ENCODE peak calls at places on chromosomes 7 and 10, in seven cellular contexts. One of them, this sample, is unnamed. For H3K4me1, the result is how much of the 10 kb centered on the place peaks cover.

GRCh38 chr7:3569643-3570042 is 268.6 kb downstream of the SDK1 start:
- DNase-seq in suprapubic skin: no peak
- DNase-seq in thyroid gland: no peak
- DNase-seq in HCT116: no peak
- DNase-seq in adrenal gland: no peak
- DNase-seq in gastrocnemius medialis: no peak
- DNase-seq in esophagus squamous epithelium: no peak
- DNase-seq in this sample: no peak

GRCh38 chr10:103055105-103055504 is 137.0 kb downstream of the CNNM2 start:
- DNase-seq in thyroid gland: no peak
- DNase-seq in gastrocnemius medialis: no peak
- DNase-seq in HCT116: no peak
- DNase-seq in adrenal gland: no peak
- DNase-seq in esophagus squamous epithelium: no peak
- DNase-seq in suprapubic skin: no peak
- DNase-seq in this sample: no peak

GRCh38 chr7:129610709-129611245 is 743 bp upstream of the NRF1 start:
- DNase-seq in gastrocnemius medialis: no peak
- DNase-seq in esophagus squamous epithelium: no peak
- DNase-seq in adrenal gland: no peak
- DNase-seq in HCT116: no peak
- DNase-seq in thyroid gland: no peak
- DNase-seq in suprapubic skin: no peak
- DNase-seq in this sample: no peak

GRCh38 chr10:59177031-59177861 is 803 bp downstream of the PHYHIPL start:
- DNase-seq in HCT116: no peak
- DNase-seq in suprapubic skin: no peak
- DNase-seq in gastrocnemius medialis: no peak
- DNase-seq in thyroid gland: no peak
- DNase-seq in adrenal gland: peak
- DNase-seq in esophagus squamous epithelium: no peak
- DNase-seq in this sample: peak

GRCh38 chr7:29839302-29839701 is 33.0 kb downstream of the WIPF3 start:
- DNase-seq in thyroid gland: no peak
- DNase-seq in gastrocnemius medialis: peak
- DNase-seq in HCT116: no peak
- DNase-seq in suprapubic skin: peak
- DNase-seq in adrenal gland: peak
- DNase-seq in esophagus squamous epithelium: no peak
- DNase-seq in this sample: no peak

GRCh38 chr10:43120948-43121290 is 17.3 kb upstream of the CSGALNACT2 start:
- DNase-seq in suprapubic skin: peak
- DNase-seq in gastrocnemius medialis: no peak
- DNase-seq in thyroid gland: no peak
- DNase-seq in esophagus squamous epithelium: no peak
- DNase-seq in adrenal gland: no peak
- DNase-seq in HCT116: no peak
- DNase-seq in this sample: no peak

GRCh38 chr10:122845783-122846332 is at the start of gene CUZD1:
- DNase-seq in esophagus squamous epithelium: no peak
- DNase-seq in gastrocnemius medialis: no peak
- DNase-seq in suprapubic skin: no peak
- DNase-seq in HCT116: no peak
- DNase-seq in thyroid gland: no peak
- DNase-seq in adrenal gland: no peak
- DNase-seq in this sample: no peak

GRCh38 chr10:58971806-58972491 is 204.5 kb upstream of the PHYHIPL start:
- DNase-seq in thyroid gland: no peak
- DNase-seq in esophagus squamous epithelium: no peak
- DNase-seq in suprapubic skin: no peak
- DNase-seq in HCT116: no peak
- DNase-seq in adrenal gland: no peak
- DNase-seq in gastrocnemius medialis: no peak
- DNase-seq in this sample: no peak

GRCh38 chr7:37310322-37311080 is 138.2 kb downstream of the ELMO1 start:
- DNase-seq in gastrocnemius medialis: no peak
- DNase-seq in suprapubic skin: no peak
- DNase-seq in HCT116: no peak
- DNase-seq in thyroid gland: no peak
- DNase-seq in adrenal gland: no peak
- DNase-seq in esophagus squamous epithelium: no peak
- DNase-seq in this sample: no peak

GRCh38 chr10:86632009-86632800 is 22.1 kb upstream of the OPN4 start:
- DNase-seq in adrenal gland: no peak
- DNase-seq in HCT116: no peak
- DNase-seq in esophagus squamous epithelium: no peak
- DNase-seq in suprapubic skin: no peak
- DNase-seq in gastrocnemius medialis: no peak
- DNase-seq in thyroid gland: peak
- DNase-seq in this sample: no peak

GRCh38 chr7:155032978-155033377 is 30.1 kb upstream of the PAXIP1 start:
- DNase-seq in suprapubic skin: no peak
- DNase-seq in HCT116: no peak
- DNase-seq in esophagus squamous epithelium: no peak
- DNase-seq in gastrocnemius medialis: no peak
- DNase-seq in thyroid gland: no peak
- DNase-seq in adrenal gland: no peak
- DNase-seq in this sample: no peak

GRCh38 chr7:66837007-66837406 is 84.0 kb upstream of the TMEM248 start:
- DNase-seq in thyroid gland: no peak
- DNase-seq in adrenal gland: no peak
- DNase-seq in HCT116: peak
- DNase-seq in gastrocnemius medialis: no peak
- DNase-seq in esophagus squamous epithelium: no peak
- DNase-seq in suprapubic skin: no peak
- DNase-seq in this sample: no peak

GRCh38 chr10:323651-324293 is 188.5 kb downstream of the ZMYND11 start:
- DNase-seq in suprapubic skin: peak
- DNase-seq in gastrocnemius medialis: no peak
- DNase-seq in HCT116: peak
- DNase-seq in esophagus squamous epithelium: no peak
- DNase-seq in thyroid gland: peak
- DNase-seq in adrenal gland: peak
- DNase-seq in this sample: no peak

GRCh38 chr10:24668247-24668646 is 55.4 kb downstream of the ARHGAP21 start:
- DNase-seq in suprapubic skin: no peak
- DNase-seq in gastrocnemius medialis: no peak
- DNase-seq in adrenal gland: no peak
- DNase-seq in thyroid gland: no peak
- DNase-seq in HCT116: no peak
- DNase-seq in esophagus squamous epithelium: no peak
- DNase-seq in this sample: no peak

GRCh38 chr7:108291791-108292440 is 161.8 kb upstream of the LAMB4 start:
- DNase-seq in adrenal gland: no peak
- DNase-seq in suprapubic skin: no peak
- DNase-seq in esophagus squamous epithelium: no peak
- DNase-seq in gastrocnemius medialis: no peak
- DNase-seq in thyroid gland: no peak
- DNase-seq in HCT116: no peak
- DNase-seq in this sample: no peak

GRCh38 chr7:30594055-30594539 is 581 bp upstream of the GARS1 start:
- DNase-seq in thyroid gland: peak
- DNase-seq in HCT116: no peak
- DNase-seq in gastrocnemius medialis: peak
- DNase-seq in suprapubic skin: peak
- DNase-seq in adrenal gland: peak
- DNase-seq in esophagus squamous epithelium: no peak
- DNase-seq in this sample: peak

GRCh38 chr10:73439055-73439454 is 5.7 kb upstream of the MSS51 start:
- DNase-seq in adrenal gland: no peak
- DNase-seq in HCT116: no peak
- DNase-seq in gastrocnemius medialis: no peak
- DNase-seq in suprapubic skin: no peak
- DNase-seq in esophagus squamous epithelium: no peak
- DNase-seq in thyroid gland: no peak
- DNase-seq in this sample: no peak

GRCh38 chr7:44073664-44074348 is 8.4 kb upstream of the PGAM2 start:
- DNase-seq in thyroid gland: no peak
- DNase-seq in gastrocnemius medialis: peak
- DNase-seq in esophagus squamous epithelium: peak
- DNase-seq in HCT116: no peak
- DNase-seq in adrenal gland: peak
- DNase-seq in suprapubic skin: peak
- DNase-seq in this sample: peak

GRCh38 chr7:38211486-38211885 is 33.4 kb downstream of the STARD3NL start:
- DNase-seq in esophagus squamous epithelium: no peak
- DNase-seq in HCT116: no peak
- DNase-seq in gastrocnemius medialis: no peak
- DNase-seq in thyroid gland: no peak
- DNase-seq in adrenal gland: no peak
- DNase-seq in suprapubic skin: no peak
- DNase-seq in this sample: no peak

GRCh38 chr7:141659501-141659900 is 42.5 kb downstream of the DENND11 start:
- DNase-seq in thyroid gland: no peak
- DNase-seq in esophagus squamous epithelium: no peak
- DNase-seq in adrenal gland: no peak
- DNase-seq in suprapubic skin: no peak
- DNase-seq in gastrocnemius medialis: no peak
- DNase-seq in HCT116: no peak
- DNase-seq in this sample: no peak

DNA sequence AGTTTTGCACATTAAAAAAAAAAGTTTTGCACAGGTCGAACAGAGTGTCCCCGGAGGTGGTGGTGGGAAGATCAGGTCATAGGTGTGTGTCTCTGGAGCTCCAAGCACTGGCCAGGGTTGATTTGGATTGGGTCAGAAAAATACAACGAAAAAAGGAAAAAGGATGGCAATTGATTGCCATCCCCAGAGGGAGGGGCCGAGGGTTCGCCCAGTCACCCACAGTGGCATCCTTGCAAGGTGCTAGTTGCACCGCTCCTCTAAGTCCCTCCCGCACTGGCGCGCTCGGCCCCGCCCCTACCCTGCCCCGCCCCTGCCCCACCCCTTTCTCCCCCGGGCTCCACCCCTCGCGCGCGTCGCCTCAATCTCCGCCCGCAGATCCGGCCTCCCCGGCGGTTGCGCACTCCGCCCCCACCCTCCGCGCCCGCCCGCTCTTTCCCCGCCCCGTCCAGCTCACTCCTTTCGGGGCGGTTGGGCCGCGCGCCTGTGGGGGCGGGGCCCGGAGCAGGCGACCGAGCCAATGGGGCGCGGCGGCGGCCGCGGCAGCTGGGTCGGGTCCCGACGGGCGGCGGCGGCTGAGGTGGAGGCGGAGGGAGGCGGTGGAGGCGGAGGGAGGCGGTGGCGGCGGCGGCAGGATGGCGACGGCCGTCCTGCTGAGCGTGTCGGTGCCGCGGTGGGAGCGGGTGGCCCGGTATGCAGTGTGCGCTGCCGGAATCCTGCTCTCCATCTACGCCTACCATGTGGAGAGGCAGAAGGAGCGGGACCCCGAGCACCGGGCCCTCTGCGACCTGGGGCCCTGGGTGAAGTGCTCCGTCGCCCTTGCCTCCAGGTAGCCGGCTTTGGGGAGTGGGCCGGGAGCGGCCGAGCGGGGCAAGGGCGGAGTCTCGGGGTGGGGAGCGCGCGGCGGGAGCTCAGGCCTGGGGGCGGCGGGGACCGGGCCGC is 31.5 kb upstream of the ERV3-1 start:
- DNase-seq in gastrocnemius medialis: peak
- DNase-seq in adrenal gland: peak
- DNase-seq in suprapubic skin: peak
- DNase-seq in HCT116: peak
- DNase-seq in thyroid gland: peak
- DNase-seq in esophagus squamous epithelium: peak
- DNase-seq in this sample: peak
- TF ChIP-seq POLR2A in gastrocnemius medialis: peak
- TF ChIP-seq POLR2A in adrenal gland: peak
- TF ChIP-seq POLR2A in suprapubic skin: no peak
- TF ChIP-seq POLR2A in HCT116: no peak
- TF ChIP-seq POLR2A in thyroid gland: peak
- TF ChIP-seq POLR2A in esophagus squamous epithelium: no peak
- TF ChIP-seq POLR2A in this sample: peak

DNA sequence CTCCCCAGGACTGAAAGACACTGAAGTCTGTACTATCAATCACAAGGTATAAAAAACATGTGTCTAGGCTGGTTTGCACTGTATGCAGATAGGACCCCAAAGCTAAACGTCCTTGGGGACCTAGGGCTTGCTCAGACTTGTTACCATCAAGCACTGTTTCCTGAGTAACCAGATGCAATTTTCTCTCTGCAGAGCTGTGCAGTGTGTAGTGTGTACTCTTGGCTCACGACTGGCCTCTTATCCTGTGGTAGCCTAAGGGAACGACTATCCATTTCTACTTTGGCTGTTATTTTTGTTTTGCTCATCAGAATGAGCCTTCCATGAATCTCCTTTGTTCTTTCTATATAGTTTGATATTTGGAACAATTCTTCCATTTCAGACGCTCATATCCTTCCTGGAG is 143.1 kb upstream of the LRGUK start:
- DNase-seq in suprapubic skin: no peak
- DNase-seq in adrenal gland: no peak
- DNase-seq in HCT116: no peak
- DNase-seq in thyroid gland: no peak
- DNase-seq in gastrocnemius medialis: no peak
- DNase-seq in esophagus squamous epithelium: no peak
- DNase-seq in this sample: no peak
- TF ChIP-seq CTCF in suprapubic skin: no peak
- TF ChIP-seq CTCF in adrenal gland: no peak
- TF ChIP-seq CTCF in HCT116: no peak
- TF ChIP-seq CTCF in thyroid gland: no peak
- TF ChIP-seq CTCF in gastrocnemius medialis: no peak
- TF ChIP-seq CTCF in esophagus squamous epithelium: no peak
- TF ChIP-seq CTCF in this sample: no peak

GRCh38 chr7:150371996-150372270 is 3.3 kb downstream of the REPIN1 start:
- DNase-seq in gastrocnemius medialis: no peak
- DNase-seq in adrenal gland: no peak
- DNase-seq in suprapubic skin: no peak
- DNase-seq in esophagus squamous epithelium: no peak
- DNase-seq in HCT116: no peak
- DNase-seq in thyroid gland: no peak
- DNase-seq in this sample: no peak
- H3K4me1 ChIP-seq in gastrocnemius medialis: under half
- H3K4me1 ChIP-seq in adrenal gland: under half
- H3K4me1 ChIP-seq in suprapubic skin: half or more
- H3K4me1 ChIP-seq in esophagus squamous epithelium: under half
- H3K4me1 ChIP-seq in HCT116: under half
- H3K4me1 ChIP-seq in thyroid gland: under half
- H3K4me1 ChIP-seq in this sample: under half

DNA sequence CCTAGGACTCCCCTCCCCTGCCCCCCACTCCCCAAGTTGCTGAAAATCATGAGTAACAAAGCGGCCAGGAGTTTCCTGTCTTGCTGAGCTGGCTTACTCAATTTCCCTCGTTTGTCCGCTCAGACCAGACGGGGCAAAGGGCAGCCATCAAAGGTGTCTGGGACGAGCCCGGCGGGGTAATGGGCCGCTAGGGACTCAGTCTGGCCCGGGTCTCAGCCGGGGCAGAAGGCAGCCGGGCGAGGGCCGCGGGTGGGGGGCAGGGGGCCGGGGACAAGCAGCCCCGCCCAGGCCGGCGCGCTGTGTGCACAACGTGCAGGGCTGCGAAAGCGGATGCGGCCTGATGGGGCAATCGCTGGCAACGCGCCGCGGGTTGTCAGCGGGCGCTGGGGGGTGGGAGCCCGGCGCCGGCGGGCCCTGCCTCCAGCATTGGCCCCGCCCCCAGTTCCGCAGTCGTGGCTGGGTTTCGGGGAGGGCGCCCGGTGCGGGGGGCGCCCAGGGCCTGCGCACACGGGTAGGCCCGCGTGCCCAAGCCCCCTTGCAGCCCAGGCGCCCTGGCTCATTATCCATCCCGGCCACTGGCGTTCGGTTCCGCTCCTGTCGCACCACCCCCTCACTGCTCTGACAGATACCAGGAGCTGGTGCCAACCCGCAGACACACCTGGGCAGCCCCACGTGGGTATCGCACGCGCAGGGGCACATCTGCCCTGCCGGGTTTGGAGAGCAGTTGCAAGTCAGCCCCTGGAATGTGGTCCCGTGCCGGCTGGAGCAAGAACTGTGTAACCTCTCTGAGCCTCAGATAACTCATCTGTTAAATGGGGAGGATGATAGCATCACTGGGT is 35.1 kb downstream of the DNAJB12 start:
- DNase-seq in thyroid gland: peak
- DNase-seq in gastrocnemius medialis: peak
- DNase-seq in esophagus squamous epithelium: peak
- DNase-seq in suprapubic skin: peak
- DNase-seq in adrenal gland: peak
- DNase-seq in HCT116: peak
- DNase-seq in this sample: peak
- TF ChIP-seq POLR2A in thyroid gland: peak
- TF ChIP-seq POLR2A in gastrocnemius medialis: peak
- TF ChIP-seq POLR2A in esophagus squamous epithelium: no peak
- TF ChIP-seq POLR2A in suprapubic skin: no peak
- TF ChIP-seq POLR2A in adrenal gland: peak
- TF ChIP-seq POLR2A in HCT116: no peak
- TF ChIP-seq POLR2A in this sample: peak